ENCODE peak calls at places on chromosomes 7 and 10, in ten cellular contexts. One of them, this sample, is unnamed.

GRCh38 chr7:99379043-99379577 is 4.6 kb downstream of the ARPC1B start:
- DNase-seq in GM13977: peak; percentile 65
- DNase-seq in Right ventricle myocardium superior: peak; percentile 80
- DNase-seq in lower leg skin: peak; percentile 84
- DNase-seq in progenitor cell of endocrine pancreas: no peak
- DNase-seq in GM23248: peak; percentile 98
- DNase-seq in lower lobe of right lung: peak; percentile 70
- DNase-seq in H7: peak; percentile 67
- DNase-seq in activated T-helper 1 cell treated with anti-CD3 and anti-CD28 coated beads, Interleukin-12 subunit alpha, Interleukin-12 subunit beta, Interleukin-2, Interleukin-4 antibody, amounts not matched to agents 30 ng/mL and 10 ng/mL and 1 ng/mL, durations not matched to agents 14 hours and 24 hours and 36 hours: peak; percentile 36
- DNase-seq in stimulated activated CD4-positive, alpha-beta T cell treated with anti-CD3 and anti-CD28 coated beads, Interleukin-4, amount 100 ng/mL, for 1 hour: peak; percentile 38
- DNase-seq in this sample: peak; percentile 56

GRCh38 chr10:114276671-114277070 is 37.6 kb downstream of the VWA2 start:
- DNase-seq in H7: no peak
- DNase-seq in lower lobe of right lung: no peak
- DNase-seq in GM13977: no peak
- DNase-seq in Right ventricle myocardium superior: no peak
- DNase-seq in progenitor cell of endocrine pancreas: no peak
- DNase-seq in stimulated activated CD4-positive, alpha-beta T cell treated with anti-CD3 and anti-CD28 coated beads, Interleukin-4, amount 100 ng/mL, for 1 hour: no peak
- DNase-seq in GM23248: no peak
- DNase-seq in lower leg skin: no peak
- DNase-seq in activated T-helper 1 cell treated with anti-CD3 and anti-CD28 coated beads, Interleukin-12 subunit alpha, Interleukin-12 subunit beta, Interleukin-2, Interleukin-4 antibody, amounts not matched to agents 30 ng/mL and 10 ng/mL and 1 ng/mL, durations not matched to agents 14 hours and 24 hours and 36 hours: no peak
- DNase-seq in this sample: no peak

GRCh38 chr10:48504141-48504885 is 100.6 kb downstream of the ARHGAP22 start:
- DNase-seq in GM23248: no peak
- DNase-seq in lower leg skin: no peak
- DNase-seq in H7: peak; percentile 25
- DNase-seq in GM13977: no peak
- DNase-seq in Right ventricle myocardium superior: no peak
- DNase-seq in progenitor cell of endocrine pancreas: no peak
- DNase-seq in activated T-helper 1 cell treated with anti-CD3 and anti-CD28 coated beads, Interleukin-12 subunit alpha, Interleukin-12 subunit beta, Interleukin-2, Interleukin-4 antibody, amounts not matched to agents 30 ng/mL and 10 ng/mL and 1 ng/mL, durations not matched to agents 14 hours and 24 hours and 36 hours: no peak
- DNase-seq in lower lobe of right lung: no peak
- DNase-seq in stimulated activated CD4-positive, alpha-beta T cell treated with anti-CD3 and anti-CD28 coated beads, Interleukin-4, amount 100 ng/mL, for 1 hour: no peak
- DNase-seq in this sample: no peak

GRCh38 chr7:72925546-72926120 is 738 bp downstream of the POM121 start:
- DNase-seq in GM13977: peak; percentile 9
- DNase-seq in Right ventricle myocardium superior: no peak
- DNase-seq in GM23248: peak; percentile 67
- DNase-seq in lower leg skin: no peak
- DNase-seq in activated T-helper 1 cell treated with anti-CD3 and anti-CD28 coated beads, Interleukin-12 subunit alpha, Interleukin-12 subunit beta, Interleukin-2, Interleukin-4 antibody, amounts not matched to agents 30 ng/mL and 10 ng/mL and 1 ng/mL, durations not matched to agents 14 hours and 24 hours and 36 hours: no peak
- DNase-seq in lower lobe of right lung: no peak
- DNase-seq in H7: peak; percentile 65
- DNase-seq in stimulated activated CD4-positive, alpha-beta T cell treated with anti-CD3 and anti-CD28 coated beads, Interleukin-4, amount 100 ng/mL, for 1 hour: peak; percentile 32
- DNase-seq in progenitor cell of endocrine pancreas: no peak
- DNase-seq in this sample: peak; percentile 42

GRCh38 chr7:24325708-24326107 is 41.7 kb downstream of the NPY start:
- DNase-seq in H7: no peak
- DNase-seq in lower leg skin: no peak
- DNase-seq in progenitor cell of endocrine pancreas: no peak
- DNase-seq in stimulated activated CD4-positive, alpha-beta T cell treated with anti-CD3 and anti-CD28 coated beads, Interleukin-4, amount 100 ng/mL, for 1 hour: no peak
- DNase-seq in GM13977: no peak
- DNase-seq in GM23248: no peak
- DNase-seq in lower lobe of right lung: no peak
- DNase-seq in activated T-helper 1 cell treated with anti-CD3 and anti-CD28 coated beads, Interleukin-12 subunit alpha, Interleukin-12 subunit beta, Interleukin-2, Interleukin-4 antibody, amounts not matched to agents 30 ng/mL and 10 ng/mL and 1 ng/mL, durations not matched to agents 14 hours and 24 hours and 36 hours: no peak
- DNase-seq in Right ventricle myocardium superior: no peak
- DNase-seq in this sample: peak; percentile 36

GRCh38 chr7:3559178-3559765 is 258.2 kb downstream of the SDK1 start:
- DNase-seq in GM23248: peak; percentile 53
- DNase-seq in H7: no peak
- DNase-seq in progenitor cell of endocrine pancreas: no peak
- DNase-seq in lower leg skin: peak; percentile 45
- DNase-seq in lower lobe of right lung: no peak
- DNase-seq in GM13977: no peak
- DNase-seq in stimulated activated CD4-positive, alpha-beta T cell treated with anti-CD3 and anti-CD28 coated beads, Interleukin-4, amount 100 ng/mL, for 1 hour: no peak
- DNase-seq in activated T-helper 1 cell treated with anti-CD3 and anti-CD28 coated beads, Interleukin-12 subunit alpha, Interleukin-12 subunit beta, Interleukin-2, Interleukin-4 antibody, amounts not matched to agents 30 ng/mL and 10 ng/mL and 1 ng/mL, durations not matched to agents 14 hours and 24 hours and 36 hours: no peak
- DNase-seq in Right ventricle myocardium superior: no peak
- DNase-seq in this sample: no peak

GRCh38 chr7:18221377-18222290 is 194.0 kb upstream of the PRPS1L1 start:
- DNase-seq in progenitor cell of endocrine pancreas: no peak
- DNase-seq in lower leg skin: no peak
- DNase-seq in stimulated activated CD4-positive, alpha-beta T cell treated with anti-CD3 and anti-CD28 coated beads, Interleukin-4, amount 100 ng/mL, for 1 hour: no peak
- DNase-seq in activated T-helper 1 cell treated with anti-CD3 and anti-CD28 coated beads, Interleukin-12 subunit alpha, Interleukin-12 subunit beta, Interleukin-2, Interleukin-4 antibody, amounts not matched to agents 30 ng/mL and 10 ng/mL and 1 ng/mL, durations not matched to agents 14 hours and 24 hours and 36 hours: no peak
- DNase-seq in GM23248: peak; percentile 20
- DNase-seq in Right ventricle myocardium superior: no peak
- DNase-seq in GM13977: no peak
- DNase-seq in lower lobe of right lung: no peak
- DNase-seq in H7: no peak
- DNase-seq in this sample: no peak

GRCh38 chr7:65946895-65947294 is 35.1 kb downstream of the GUSB start:
- DNase-seq in GM23248: peak; percentile 59
- DNase-seq in lower leg skin: no peak
- DNase-seq in H7: no peak
- DNase-seq in Right ventricle myocardium superior: no peak
- DNase-seq in progenitor cell of endocrine pancreas: no peak
- DNase-seq in activated T-helper 1 cell treated with anti-CD3 and anti-CD28 coated beads, Interleukin-12 subunit alpha, Interleukin-12 subunit beta, Interleukin-2, Interleukin-4 antibody, amounts not matched to agents 30 ng/mL and 10 ng/mL and 1 ng/mL, durations not matched to agents 14 hours and 24 hours and 36 hours: no peak
- DNase-seq in GM13977: no peak
- DNase-seq in stimulated activated CD4-positive, alpha-beta T cell treated with anti-CD3 and anti-CD28 coated beads, Interleukin-4, amount 100 ng/mL, for 1 hour: no peak
- DNase-seq in lower lobe of right lung: no peak
- DNase-seq in this sample: no peak

GRCh38 chr7:132065193-132065972 is 509.0 kb upstream of the PODXL start:
- DNase-seq in GM13977: no peak
- DNase-seq in stimulated activated CD4-positive, alpha-beta T cell treated with anti-CD3 and anti-CD28 coated beads, Interleukin-4, amount 100 ng/mL, for 1 hour: no peak
- DNase-seq in activated T-helper 1 cell treated with anti-CD3 and anti-CD28 coated beads, Interleukin-12 subunit alpha, Interleukin-12 subunit beta, Interleukin-2, Interleukin-4 antibody, amounts not matched to agents 30 ng/mL and 10 ng/mL and 1 ng/mL, durations not matched to agents 14 hours and 24 hours and 36 hours: no peak
- DNase-seq in Right ventricle myocardium superior: peak; percentile 53
- DNase-seq in lower leg skin: peak; percentile 59
- DNase-seq in progenitor cell of endocrine pancreas: no peak
- DNase-seq in lower lobe of right lung: no peak
- DNase-seq in H7: no peak
- DNase-seq in GM23248: peak; percentile 98
- DNase-seq in this sample: no peak

GRCh38 chr7:158395780-158396214 is 191.8 kb downstream of the PTPRN2 start:
- DNase-seq in GM23248: peak; percentile 1
- DNase-seq in lower leg skin: no peak
- DNase-seq in H7: peak; percentile 94
- DNase-seq in Right ventricle myocardium superior: no peak
- DNase-seq in GM13977: no peak
- DNase-seq in lower lobe of right lung: peak; percentile 49
- DNase-seq in stimulated activated CD4-positive, alpha-beta T cell treated with anti-CD3 and anti-CD28 coated beads, Interleukin-4, amount 100 ng/mL, for 1 hour: no peak
- DNase-seq in progenitor cell of endocrine pancreas: no peak
- DNase-seq in activated T-helper 1 cell treated with anti-CD3 and anti-CD28 coated beads, Interleukin-12 subunit alpha, Interleukin-12 subunit beta, Interleukin-2, Interleukin-4 antibody, amounts not matched to agents 30 ng/mL and 10 ng/mL and 1 ng/mL, durations not matched to agents 14 hours and 24 hours and 36 hours: no peak
- DNase-seq in this sample: no peak

GRCh38 chr10:86286591-86287421 is 79.8 kb downstream of the GRID1 start:
- DNase-seq in Right ventricle myocardium superior: no peak
- DNase-seq in lower leg skin: no peak
- DNase-seq in progenitor cell of endocrine pancreas: no peak
- DNase-seq in activated T-helper 1 cell treated with anti-CD3 and anti-CD28 coated beads, Interleukin-12 subunit alpha, Interleukin-12 subunit beta, Interleukin-2, Interleukin-4 antibody, amounts not matched to agents 30 ng/mL and 10 ng/mL and 1 ng/mL, durations not matched to agents 14 hours and 24 hours and 36 hours: no peak
- DNase-seq in GM13977: no peak
- DNase-seq in lower lobe of right lung: no peak
- DNase-seq in H7: no peak
- DNase-seq in GM23248: no peak
- DNase-seq in stimulated activated CD4-positive, alpha-beta T cell treated with anti-CD3 and anti-CD28 coated beads, Interleukin-4, amount 100 ng/mL, for 1 hour: no peak
- DNase-seq in this sample: no peak

GRCh38 chr7:94741179-94741578 is 85.2 kb upstream of the SGCE start:
- DNase-seq in GM23248: no peak
- DNase-seq in lower lobe of right lung: no peak
- DNase-seq in GM13977: no peak
- DNase-seq in stimulated activated CD4-positive, alpha-beta T cell treated with anti-CD3 and anti-CD28 coated beads, Interleukin-4, amount 100 ng/mL, for 1 hour: no peak
- DNase-seq in activated T-helper 1 cell treated with anti-CD3 and anti-CD28 coated beads, Interleukin-12 subunit alpha, Interleukin-12 subunit beta, Interleukin-2, Interleukin-4 antibody, amounts not matched to agents 30 ng/mL and 10 ng/mL and 1 ng/mL, durations not matched to agents 14 hours and 24 hours and 36 hours: no peak
- DNase-seq in progenitor cell of endocrine pancreas: no peak
- DNase-seq in H7: no peak
- DNase-seq in lower leg skin: no peak
- DNase-seq in Right ventricle myocardium superior: no peak
- DNase-seq in this sample: no peak

GRCh38 chr10:69392481-69393000 is 24.2 kb downstream of the TACR2 start:
- DNase-seq in lower leg skin: peak; percentile 90
- DNase-seq in H7: peak; percentile 93
- DNase-seq in progenitor cell of endocrine pancreas: peak; percentile 66
- DNase-seq in activated T-helper 1 cell treated with anti-CD3 and anti-CD28 coated beads, Interleukin-12 subunit alpha, Interleukin-12 subunit beta, Interleukin-2, Interleukin-4 antibody, amounts not matched to agents 30 ng/mL and 10 ng/mL and 1 ng/mL, durations not matched to agents 14 hours and 24 hours and 36 hours: peak; percentile 74
- DNase-seq in stimulated activated CD4-positive, alpha-beta T cell treated with anti-CD3 and anti-CD28 coated beads, Interleukin-4, amount 100 ng/mL, for 1 hour: peak; percentile 73
- DNase-seq in lower lobe of right lung: peak; percentile 89
- DNase-seq in Right ventricle myocardium superior: peak; percentile 91
- DNase-seq in GM13977: peak; percentile 89
- DNase-seq in GM23248: peak; percentile 91
- DNase-seq in this sample: peak; percentile 84

GRCh38 chr7:2022737-2023250 is 210.0 kb downstream of the MAD1L1 start:
- DNase-seq in GM13977: no peak
- DNase-seq in lower leg skin: no peak
- DNase-seq in activated T-helper 1 cell treated with anti-CD3 and anti-CD28 coated beads, Interleukin-12 subunit alpha, Interleukin-12 subunit beta, Interleukin-2, Interleukin-4 antibody, amounts not matched to agents 30 ng/mL and 10 ng/mL and 1 ng/mL, durations not matched to agents 14 hours and 24 hours and 36 hours: no peak
- DNase-seq in GM23248: no peak
- DNase-seq in stimulated activated CD4-positive, alpha-beta T cell treated with anti-CD3 and anti-CD28 coated beads, Interleukin-4, amount 100 ng/mL, for 1 hour: no peak
- DNase-seq in H7: no peak
- DNase-seq in Right ventricle myocardium superior: no peak
- DNase-seq in lower lobe of right lung: no peak
- DNase-seq in progenitor cell of endocrine pancreas: no peak
- DNase-seq in this sample: no peak

GRCh38 chr7:47771301-47771989 is 176.8 kb downstream of the PKD1L1 start:
- DNase-seq in progenitor cell of endocrine pancreas: no peak
- DNase-seq in lower lobe of right lung: no peak
- DNase-seq in H7: no peak
- DNase-seq in GM13977: no peak
- DNase-seq in GM23248: peak; percentile 78
- DNase-seq in Right ventricle myocardium superior: no peak
- DNase-seq in lower leg skin: peak; percentile 55
- DNase-seq in stimulated activated CD4-positive, alpha-beta T cell treated with anti-CD3 and anti-CD28 coated beads, Interleukin-4, amount 100 ng/mL, for 1 hour: no peak
- DNase-seq in activated T-helper 1 cell treated with anti-CD3 and anti-CD28 coated beads, Interleukin-12 subunit alpha, Interleukin-12 subunit beta, Interleukin-2, Interleukin-4 antibody, amounts not matched to agents 30 ng/mL and 10 ng/mL and 1 ng/mL, durations not matched to agents 14 hours and 24 hours and 36 hours: no peak
- DNase-seq in this sample: no peak

GRCh38 chr7:39458346-39458745 is 107.9 kb upstream of the YAE1 start:
- DNase-seq in activated T-helper 1 cell treated with anti-CD3 and anti-CD28 coated beads, Interleukin-12 subunit alpha, Interleukin-12 subunit beta, Interleukin-2, Interleukin-4 antibody, amounts not matched to agents 30 ng/mL and 10 ng/mL and 1 ng/mL, durations not matched to agents 14 hours and 24 hours and 36 hours: no peak
- DNase-seq in Right ventricle myocardium superior: no peak
- DNase-seq in GM13977: no peak
- DNase-seq in H7: no peak
- DNase-seq in stimulated activated CD4-positive, alpha-beta T cell treated with anti-CD3 and anti-CD28 coated beads, Interleukin-4, amount 100 ng/mL, for 1 hour: no peak
- DNase-seq in progenitor cell of endocrine pancreas: no peak
- DNase-seq in lower leg skin: no peak
- DNase-seq in GM23248: no peak
- DNase-seq in lower lobe of right lung: no peak
- DNase-seq in this sample: no peak

GRCh38 chr7:74332373-74333176 is 43.4 kb downstream of the CLIP2 start:
- DNase-seq in H7: peak; percentile 23
- DNase-seq in lower leg skin: no peak
- DNase-seq in GM13977: no peak
- DNase-seq in lower lobe of right lung: no peak
- DNase-seq in progenitor cell of endocrine pancreas: no peak
- DNase-seq in Right ventricle myocardium superior: no peak
- DNase-seq in activated T-helper 1 cell treated with anti-CD3 and anti-CD28 coated beads, Interleukin-12 subunit alpha, Interleukin-12 subunit beta, Interleukin-2, Interleukin-4 antibody, amounts not matched to agents 30 ng/mL and 10 ng/mL and 1 ng/mL, durations not matched to agents 14 hours and 24 hours and 36 hours: no peak
- DNase-seq in stimulated activated CD4-positive, alpha-beta T cell treated with anti-CD3 and anti-CD28 coated beads, Interleukin-4, amount 100 ng/mL, for 1 hour: no peak
- DNase-seq in GM23248: no peak
- DNase-seq in this sample: no peak

GRCh38 chr10:30774281-30774680 is 144.7 kb upstream of the LYZL2 start:
- DNase-seq in progenitor cell of endocrine pancreas: no peak
- DNase-seq in GM23248: no peak
- DNase-seq in H7: no peak
- DNase-seq in GM13977: no peak
- DNase-seq in lower lobe of right lung: no peak
- DNase-seq in Right ventricle myocardium superior: no peak
- DNase-seq in stimulated activated CD4-positive, alpha-beta T cell treated with anti-CD3 and anti-CD28 coated beads, Interleukin-4, amount 100 ng/mL, for 1 hour: no peak
- DNase-seq in activated T-helper 1 cell treated with anti-CD3 and anti-CD28 coated beads, Interleukin-12 subunit alpha, Interleukin-12 subunit beta, Interleukin-2, Interleukin-4 antibody, amounts not matched to agents 30 ng/mL and 10 ng/mL and 1 ng/mL, durations not matched to agents 14 hours and 24 hours and 36 hours: no peak
- DNase-seq in lower leg skin: no peak
- DNase-seq in this sample: no peak

GRCh38 chr10:107966817-107967216 is 802.3 kb upstream of the SORCS1 start:
- DNase-seq in activated T-helper 1 cell treated with anti-CD3 and anti-CD28 coated beads, Interleukin-12 subunit alpha, Interleukin-12 subunit beta, Interleukin-2, Interleukin-4 antibody, amounts not matched to agents 30 ng/mL and 10 ng/mL and 1 ng/mL, durations not matched to agents 14 hours and 24 hours and 36 hours: no peak
- DNase-seq in GM13977: no peak
- DNase-seq in H7: no peak
- DNase-seq in lower lobe of right lung: no peak
- DNase-seq in progenitor cell of endocrine pancreas: no peak
- DNase-seq in lower leg skin: no peak
- DNase-seq in stimulated activated CD4-positive, alpha-beta T cell treated with anti-CD3 and anti-CD28 coated beads, Interleukin-4, amount 100 ng/mL, for 1 hour: no peak
- DNase-seq in GM23248: peak; percentile 53
- DNase-seq in Right ventricle myocardium superior: no peak
- DNase-seq in this sample: no peak

GRCh38 chr7:86778271-86778670 is 134.6 kb downstream of the GRM3 start:
- DNase-seq in stimulated activated CD4-positive, alpha-beta T cell treated with anti-CD3 and anti-CD28 coated beads, Interleukin-4, amount 100 ng/mL, for 1 hour: no peak
- DNase-seq in Right ventricle myocardium superior: no peak
- DNase-seq in lower lobe of right lung: no peak
- DNase-seq in progenitor cell of endocrine pancreas: no peak
- DNase-seq in activated T-helper 1 cell treated with anti-CD3 and anti-CD28 coated beads, Interleukin-12 subunit alpha, Interleukin-12 subunit beta, Interleukin-2, Interleukin-4 antibody, amounts not matched to agents 30 ng/mL and 10 ng/mL and 1 ng/mL, durations not matched to agents 14 hours and 24 hours and 36 hours: no peak
- DNase-seq in GM13977: no peak
- DNase-seq in GM23248: no peak
- DNase-seq in H7: no peak
- DNase-seq in lower leg skin: no peak
- DNase-seq in this sample: no peak

GRCh38 chr7:86407291-86407690 is 236.4 kb upstream of the GRM3 start:
- DNase-seq in lower leg skin: no peak
- DNase-seq in Right ventricle myocardium superior: no peak
- DNase-seq in progenitor cell of endocrine pancreas: no peak
- DNase-seq in GM13977: no peak
- DNase-seq in lower lobe of right lung: no peak
- DNase-seq in stimulated activated CD4-positive, alpha-beta T cell treated with anti-CD3 and anti-CD28 coated beads, Interleukin-4, amount 100 ng/mL, for 1 hour: no peak
- DNase-seq in GM23248: no peak
- DNase-seq in H7: no peak
- DNase-seq in activated T-helper 1 cell treated with anti-CD3 and anti-CD28 coated beads, Interleukin-12 subunit alpha, Interleukin-12 subunit beta, Interleukin-2, Interleukin-4 antibody, amounts not matched to agents 30 ng/mL and 10 ng/mL and 1 ng/mL, durations not matched to agents 14 hours and 24 hours and 36 hours: no peak
- DNase-seq in this sample: no peak

GRCh38 chr7:135888740-135889139 is 88.4 kb downstream of the MTPN start:
- DNase-seq in H7: no peak
- DNase-seq in GM13977: no peak
- DNase-seq in GM23248: no peak
- DNase-seq in activated T-helper 1 cell treated with anti-CD3 and anti-CD28 coated beads, Interleukin-12 subunit alpha, Interleukin-12 subunit beta, Interleukin-2, Interleukin-4 antibody, amounts not matched to agents 30 ng/mL and 10 ng/mL and 1 ng/mL, durations not matched to agents 14 hours and 24 hours and 36 hours: no peak
- DNase-seq in lower leg skin: no peak
- DNase-seq in stimulated activated CD4-positive, alpha-beta T cell treated with anti-CD3 and anti-CD28 coated beads, Interleukin-4, amount 100 ng/mL, for 1 hour: no peak
- DNase-seq in Right ventricle myocardium superior: no peak
- DNase-seq in lower lobe of right lung: no peak
- DNase-seq in progenitor cell of endocrine pancreas: no peak
- DNase-seq in this sample: no peak

GRCh38 chr10:17547026-17547425 is 70.1 kb downstream of the HACD1 start:
- DNase-seq in stimulated activated CD4-positive, alpha-beta T cell treated with anti-CD3 and anti-CD28 coated beads, Interleukin-4, amount 100 ng/mL, for 1 hour: no peak
- DNase-seq in GM13977: no peak
- DNase-seq in activated T-helper 1 cell treated with anti-CD3 and anti-CD28 coated beads, Interleukin-12 subunit alpha, Interleukin-12 subunit beta, Interleukin-2, Interleukin-4 antibody, amounts not matched to agents 30 ng/mL and 10 ng/mL and 1 ng/mL, durations not matched to agents 14 hours and 24 hours and 36 hours: no peak
- DNase-seq in H7: no peak
- DNase-seq in lower leg skin: no peak
- DNase-seq in progenitor cell of endocrine pancreas: no peak
- DNase-seq in lower lobe of right lung: no peak
- DNase-seq in Right ventricle myocardium superior: no peak
- DNase-seq in GM23248: no peak
- DNase-seq in this sample: no peak

GRCh38 chr10:112946649-112947048 is 3.4 kb upstream of the TCF7L2 start:
- DNase-seq in activated T-helper 1 cell treated with anti-CD3 and anti-CD28 coated beads, Interleukin-12 subunit alpha, Interleukin-12 subunit beta, Interleukin-2, Interleukin-4 antibody, amounts not matched to agents 30 ng/mL and 10 ng/mL and 1 ng/mL, durations not matched to agents 14 hours and 24 hours and 36 hours: no peak
- DNase-seq in lower leg skin: no peak
- DNase-seq in lower lobe of right lung: no peak
- DNase-seq in GM23248: no peak
- DNase-seq in Right ventricle myocardium superior: peak; percentile 51
- DNase-seq in H7: no peak
- DNase-seq in stimulated activated CD4-positive, alpha-beta T cell treated with anti-CD3 and anti-CD28 coated beads, Interleukin-4, amount 100 ng/mL, for 1 hour: no peak
- DNase-seq in progenitor cell of endocrine pancreas: no peak
- DNase-seq in GM13977: no peak
- DNase-seq in this sample: no peak

GRCh38 chr10:63644398-63645142 is 123.4 kb downstream of the REEP3 start:
- DNase-seq in Right ventricle myocardium superior: no peak
- DNase-seq in lower leg skin: no peak
- DNase-seq in progenitor cell of endocrine pancreas: no peak
- DNase-seq in GM23248: peak; percentile 43
- DNase-seq in lower lobe of right lung: no peak
- DNase-seq in H7: no peak
- DNase-seq in activated T-helper 1 cell treated with anti-CD3 and anti-CD28 coated beads, Interleukin-12 subunit alpha, Interleukin-12 subunit beta, Interleukin-2, Interleukin-4 antibody, amounts not matched to agents 30 ng/mL and 10 ng/mL and 1 ng/mL, durations not matched to agents 14 hours and 24 hours and 36 hours: no peak
- DNase-seq in stimulated activated CD4-positive, alpha-beta T cell treated with anti-CD3 and anti-CD28 coated beads, Interleukin-4, amount 100 ng/mL, for 1 hour: no peak
- DNase-seq in GM13977: no peak
- DNase-seq in this sample: no peak

GRCh38 chr7:30852360-30852709 is 59.3 kb upstream of the AQP1 start:
- DNase-seq in progenitor cell of endocrine pancreas: no peak
- DNase-seq in stimulated activated CD4-positive, alpha-beta T cell treated with anti-CD3 and anti-CD28 coated beads, Interleukin-4, amount 100 ng/mL, for 1 hour: no peak
- DNase-seq in H7: peak; percentile 67
- DNase-seq in GM23248: peak; percentile 44
- DNase-seq in activated T-helper 1 cell treated with anti-CD3 and anti-CD28 coated beads, Interleukin-12 subunit alpha, Interleukin-12 subunit beta, Interleukin-2, Interleukin-4 antibody, amounts not matched to agents 30 ng/mL and 10 ng/mL and 1 ng/mL, durations not matched to agents 14 hours and 24 hours and 36 hours: no peak
- DNase-seq in lower leg skin: no peak
- DNase-seq in Right ventricle myocardium superior: no peak
- DNase-seq in lower lobe of right lung: no peak
- DNase-seq in GM13977: no peak
- DNase-seq in this sample: no peak

GRCh38 chr7:111711426-111712065 is 149.3 kb upstream of the IMMP2L start:
- DNase-seq in progenitor cell of endocrine pancreas: no peak
- DNase-seq in activated T-helper 1 cell treated with anti-CD3 and anti-CD28 coated beads, Interleukin-12 subunit alpha, Interleukin-12 subunit beta, Interleukin-2, Interleukin-4 antibody, amounts not matched to agents 30 ng/mL and 10 ng/mL and 1 ng/mL, durations not matched to agents 14 hours and 24 hours and 36 hours: no peak
- DNase-seq in GM13977: no peak
- DNase-seq in stimulated activated CD4-positive, alpha-beta T cell treated with anti-CD3 and anti-CD28 coated beads, Interleukin-4, amount 100 ng/mL, for 1 hour: no peak
- DNase-seq in H7: no peak
- DNase-seq in Right ventricle myocardium superior: no peak
- DNase-seq in lower leg skin: no peak
- DNase-seq in GM23248: no peak
- DNase-seq in lower lobe of right lung: no peak
- DNase-seq in this sample: no peak

This sample was measured in B cell.